ENCODE peak calls at places on chromosomes 6 and 20, in four cellular contexts. One of them, this sample, is unnamed.
A peak's percentile ranks its signal among the peaks of the same experiment; 100 is the strongest.

GRCh38 chr20:53202781-53203180 is 230.6 kb downstream of the TSHZ2 start:
- DNase-seq in GM12878: no peak
- DNase-seq in SK-N-SH: no peak
- DNase-seq in K562: no peak
- DNase-seq in this sample: no peak

GRCh38 chr20:53654932-53655674 is 61.5 kb upstream of the ZNF217 start:
- DNase-seq in GM12878: no peak
- DNase-seq in SK-N-SH: no peak
- DNase-seq in K562: no peak
- DNase-seq in this sample: no peak

GRCh38 chr6:89079611-89080213 is 839 bp upstream of the PNRC1 start:
- DNase-seq in GM12878: no peak
- DNase-seq in SK-N-SH: peak; percentile 29
- DNase-seq in K562: no peak
- DNase-seq in this sample: no peak

GRCh38 chr6:169529931-169530761 is 171.7 kb downstream of the WDR27 start:
- DNase-seq in GM12878: no peak
- DNase-seq in SK-N-SH: no peak
- DNase-seq in K562: no peak
- DNase-seq in this sample: no peak

GRCh38 chr20:653110-653589 is at the start of gene SRXN1:
- DNase-seq in GM12878: peak; percentile 30
- DNase-seq in SK-N-SH: peak; percentile 97
- DNase-seq in K562: peak; percentile 86
- DNase-seq in this sample: peak; percentile 58

GRCh38 chr6:149965191-149966020 is 1.7 kb downstream of the ULBP1 start:
- DNase-seq in GM12878: no peak
- DNase-seq in SK-N-SH: peak; percentile 54
- DNase-seq in K562: no peak
- DNase-seq in this sample: no peak

GRCh38 chr6:92507552-92507951 is 911.8 kb downstream of the EPHA7 start:
- DNase-seq in GM12878: no peak
- DNase-seq in SK-N-SH: no peak
- DNase-seq in K562: no peak
- DNase-seq in this sample: no peak

GRCh38 chr20:50271674-50272412 is 81.2 kb downstream of the CEBPB start:
- DNase-seq in GM12878: no peak
- DNase-seq in SK-N-SH: no peak
- DNase-seq in K562: no peak
- DNase-seq in this sample: no peak

GRCh38 chr6:116881236-116881635 is 4.2 kb downstream of the RFX6 start:
- DNase-seq in GM12878: no peak
- DNase-seq in SK-N-SH: no peak
- DNase-seq in K562: no peak
- DNase-seq in this sample: no peak

GRCh38 chr6:31402324-31403282 is 792 bp upstream of the MICA start:
- DNase-seq in GM12878: no peak
- DNase-seq in SK-N-SH: no peak
- DNase-seq in K562: no peak
- DNase-seq in this sample: no peak

GRCh38 chr6:20757761-20758160 is 223.5 kb downstream of the CDKAL1 start:
- DNase-seq in GM12878: no peak
- DNase-seq in SK-N-SH: no peak
- DNase-seq in K562: no peak
- DNase-seq in this sample: no peak

GRCh38 chr6:32086661-32087573 is 22.2 kb downstream of the TNXB start:
- DNase-seq in GM12878: peak; percentile 63
- DNase-seq in SK-N-SH: no peak
- DNase-seq in K562: no peak
- DNase-seq in this sample: no peak

GRCh38 chr6:13113956-13114593 is 214.3 kb downstream of the TBC1D7 start:
- DNase-seq in GM12878: no peak
- DNase-seq in SK-N-SH: peak; percentile 9
- DNase-seq in K562: no peak
- DNase-seq in this sample: no peak

GRCh38 chr6:169803816-169804340 is 52.5 kb downstream of the ERMARD start:
- DNase-seq in GM12878: no peak
- DNase-seq in SK-N-SH: no peak
- DNase-seq in K562: no peak
- DNase-seq in this sample: peak; percentile 22

GRCh38 chr6:64023693-64024092 is 388.1 kb downstream of the PHF3 start:
- DNase-seq in GM12878: no peak
- DNase-seq in SK-N-SH: no peak
- DNase-seq in K562: no peak
- DNase-seq in this sample: no peak

GRCh38 chr6:22601941-22602340 is 32.6 kb downstream of the HDGFL1 start:
- DNase-seq in GM12878: no peak
- DNase-seq in SK-N-SH: no peak
- DNase-seq in K562: no peak
- DNase-seq in this sample: no peak

GRCh38 chr20:57653546-57653900 is 33.3 kb upstream of the ZBP1 start:
- DNase-seq in GM12878: no peak
- DNase-seq in SK-N-SH: peak; percentile 14
- DNase-seq in K562: no peak
- DNase-seq in this sample: no peak

GRCh38 chr20:47027042-47027441 is 132.4 kb downstream of the EYA2 start:
- DNase-seq in GM12878: no peak
- DNase-seq in SK-N-SH: no peak
- DNase-seq in K562: no peak
- DNase-seq in this sample: no peak

GRCh38 chr6:37724530-37725220 is 27.0 kb upstream of the MDGA1 start:
- DNase-seq in GM12878: no peak
- DNase-seq in SK-N-SH: no peak
- DNase-seq in K562: no peak
- DNase-seq in this sample: no peak

GRCh38 chr6:166969390-166970002 is 13.1 kb upstream of the RNASET2 start:
- DNase-seq in GM12878: no peak
- DNase-seq in SK-N-SH: peak; percentile 53
- DNase-seq in K562: no peak
- DNase-seq in this sample: no peak

GRCh38 chr20:44901972-44902371 is 7.9 kb upstream of the PABPC1L start:
- DNase-seq in GM12878: no peak
- DNase-seq in SK-N-SH: no peak
- DNase-seq in K562: no peak
- DNase-seq in this sample: no peak

GRCh38 chr6:89895273-89895874 is 1.1 kb downstream of the GJA10 start:
- DNase-seq in GM12878: no peak
- DNase-seq in SK-N-SH: peak; percentile 31
- DNase-seq in K562: no peak
- DNase-seq in this sample: no peak

GRCh38 chr6:158876886-158877285 is 57.7 kb upstream of the EZR start:
- DNase-seq in GM12878: no peak
- DNase-seq in SK-N-SH: no peak
- DNase-seq in K562: no peak
- DNase-seq in this sample: no peak

GRCh38 chr6:162147805-162148204 is 579.8 kb downstream of the PRKN start:
- DNase-seq in GM12878: no peak
- DNase-seq in SK-N-SH: no peak
- DNase-seq in K562: no peak
- DNase-seq in this sample: no peak

GRCh38 chr6:141634269-141634668 is 498.5 kb upstream of the GJE1 start:
- DNase-seq in GM12878: no peak
- DNase-seq in SK-N-SH: no peak
- DNase-seq in K562: no peak
- DNase-seq in this sample: no peak

GRCh38 chr6:148998704-148999103 is 251.9 kb downstream of the UST start:
- DNase-seq in GM12878: no peak
- DNase-seq in SK-N-SH: no peak
- DNase-seq in K562: no peak
- DNase-seq in this sample: peak; percentile 20

GRCh38 chr20:62602550-62602949 is 39.8 kb upstream of the SLCO4A1 start:
- DNase-seq in GM12878: no peak
- DNase-seq in SK-N-SH: no peak
- DNase-seq in K562: peak; percentile 69
- DNase-seq in this sample: no peak

GRCh38 chr6:26521485-26522391 is 16.4 kb upstream of the HMGN4 start:
- DNase-seq in GM12878: no peak
- DNase-seq in SK-N-SH: peak; percentile 73
- DNase-seq in K562: peak; percentile 87
- DNase-seq in this sample: no peak

GRCh38 chr6:34555328-34555727 is 801 bp downstream of the SPDEF start:
- DNase-seq in GM12878: no peak
- DNase-seq in SK-N-SH: no peak
- DNase-seq in K562: no peak
- DNase-seq in this sample: no peak

GRCh38 chr6:14310955-14311354 is 193.4 kb downstream of the CD83 start:
- DNase-seq in GM12878: no peak
- DNase-seq in SK-N-SH: no peak
- DNase-seq in K562: no peak
- DNase-seq in this sample: no peak

GRCh38 chr20:51542033-51542893 is at the start of gene NFATC2:
- DNase-seq in GM12878: no peak
- DNase-seq in SK-N-SH: peak; percentile 90
- DNase-seq in K562: peak; percentile 99
- DNase-seq in this sample: peak; percentile 23

GRCh38 chr6:57246307-57246706 is 24.2 kb upstream of the RAB23 start:
- DNase-seq in GM12878: no peak
- DNase-seq in SK-N-SH: no peak
- DNase-seq in K562: no peak
- DNase-seq in this sample: no peak

GRCh38 chr6:14165091-14165490 is 47.5 kb downstream of the CD83 start:
- DNase-seq in GM12878: no peak
- DNase-seq in SK-N-SH: no peak
- DNase-seq in K562: no peak
- DNase-seq in this sample: no peak

GRCh38 chr6:16769131-16769985 is 8.1 kb upstream of the ATXN1 start:
- DNase-seq in GM12878: no peak
- DNase-seq in SK-N-SH: no peak
- DNase-seq in K562: peak; percentile 35
- DNase-seq in this sample: no peak
- TF ChIP-seq TAF1 in GM12878: no peak
- TF ChIP-seq TAF1 in SK-N-SH: no peak
- TF ChIP-seq TAF1 in K562: no peak
- TF ChIP-seq TAF1 in this sample: no peak

GRCh38 chr6:48471326-48471725 is 360.3 kb upstream of the PTCHD4 start:
- DNase-seq in GM12878: no peak
- DNase-seq in SK-N-SH: no peak
- DNase-seq in K562: no peak
- DNase-seq in this sample: no peak

GRCh38 chr6:48474136-48474535 is 363.1 kb upstream of the PTCHD4 start:
- DNase-seq in GM12878: no peak
- DNase-seq in SK-N-SH: no peak
- DNase-seq in K562: no peak
- DNase-seq in this sample: no peak

GRCh38 chr6:48472535-48472934 is 361.5 kb upstream of the PTCHD4 start:
- DNase-seq in GM12878: no peak
- DNase-seq in SK-N-SH: no peak
- DNase-seq in K562: no peak
- DNase-seq in this sample: no peak

GRCh38 chr6:48474764-48475674 is 364.0 kb upstream of the PTCHD4 start:
- DNase-seq in GM12878: no peak
- DNase-seq in SK-N-SH: no peak
- DNase-seq in K562: no peak
- DNase-seq in this sample: no peak

DNA sequence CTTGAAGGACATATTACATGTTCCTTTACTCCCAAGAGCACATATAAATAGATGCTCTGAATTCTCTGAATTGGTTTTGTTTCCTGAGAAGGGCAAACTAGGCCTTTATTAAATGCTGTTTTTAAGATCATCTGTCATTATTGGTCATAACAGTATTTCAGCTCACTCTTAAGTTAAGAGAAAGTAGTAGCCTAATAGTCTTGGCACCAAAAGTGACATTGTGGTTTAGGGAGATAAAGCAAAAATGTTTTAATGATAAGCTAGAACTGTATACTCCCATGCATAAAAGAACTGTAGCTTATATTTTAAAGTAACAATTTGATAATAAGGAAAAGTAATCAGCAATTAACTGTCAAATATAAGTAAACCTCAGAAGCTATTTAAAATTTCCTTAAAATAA is 361.1 kb upstream of the PTCHD4 start:
- DNase-seq in GM12878: no peak
- DNase-seq in SK-N-SH: no peak
- DNase-seq in K562: no peak
- DNase-seq in this sample: no peak
- TF ChIP-seq MAX in GM12878: no peak
- TF ChIP-seq MAX in SK-N-SH: no peak
- TF ChIP-seq MAX in K562: no peak
- TF ChIP-seq MAX in this sample: no peak

DNA sequence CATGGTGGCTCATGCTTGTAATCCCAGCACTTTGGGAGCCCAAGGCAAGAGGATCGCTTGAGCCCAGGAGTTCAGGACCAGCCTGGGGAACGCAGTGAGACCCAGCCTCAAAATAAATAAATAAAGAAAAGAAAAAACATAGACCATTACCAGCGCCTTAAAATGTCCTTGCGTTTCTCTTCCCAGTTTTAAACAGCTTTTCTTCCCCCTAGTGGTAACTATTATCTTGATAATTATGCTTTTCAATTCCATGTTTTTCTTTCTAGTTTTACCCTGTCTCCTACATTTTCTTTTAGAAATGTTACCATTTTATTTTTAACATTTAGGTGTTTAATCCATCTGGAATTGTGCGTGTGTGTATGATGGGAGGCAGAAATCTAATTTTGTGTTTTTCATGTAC is 24.4 kb downstream of the DNAH8 start:
- DNase-seq in GM12878: no peak
- DNase-seq in SK-N-SH: no peak
- DNase-seq in K562: no peak
- DNase-seq in this sample: no peak
- TF ChIP-seq TAF1 in GM12878: no peak
- TF ChIP-seq TAF1 in SK-N-SH: no peak
- TF ChIP-seq TAF1 in K562: no peak
- TF ChIP-seq TAF1 in this sample: no peak

DNA sequence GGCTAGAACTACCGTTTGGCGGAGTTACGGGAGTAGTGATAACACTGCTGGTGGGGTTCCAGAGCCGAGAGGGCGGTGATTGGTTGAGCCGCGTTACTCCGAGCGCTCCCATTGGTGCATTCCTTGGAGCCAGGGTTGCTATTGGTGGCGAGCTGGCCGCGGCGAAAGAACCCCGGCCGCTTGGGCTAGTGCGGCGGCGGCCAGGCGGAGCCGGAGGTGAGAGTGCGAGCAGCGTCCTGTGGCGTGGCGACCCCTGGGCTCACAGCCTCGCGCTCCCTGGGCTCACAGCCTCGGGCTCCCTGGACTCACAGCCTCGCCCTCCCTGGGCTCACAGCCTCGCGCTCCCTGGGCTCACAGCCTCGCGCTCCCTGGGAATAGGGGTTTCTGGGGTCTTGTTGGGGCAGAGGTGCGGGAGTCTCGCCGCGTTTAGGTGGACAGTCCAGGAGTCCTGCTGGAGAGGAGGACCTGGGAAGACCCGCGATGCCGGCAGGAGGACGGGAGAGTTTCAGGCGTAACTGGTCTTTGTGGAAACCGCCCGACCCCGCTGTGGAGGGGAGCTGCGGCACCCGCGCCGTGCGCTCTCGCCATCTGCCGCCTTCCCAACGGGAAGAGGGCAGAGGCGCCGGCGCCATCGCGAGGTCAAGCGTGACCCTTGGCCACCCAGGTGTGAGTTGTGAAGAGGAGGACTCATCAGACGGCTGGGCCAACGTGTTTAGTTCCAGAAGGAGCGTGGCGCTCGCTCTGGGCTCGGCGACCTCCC is 12.2 kb downstream of the PRDM13 start:
- DNase-seq in GM12878: no peak
- DNase-seq in SK-N-SH: peak; percentile 70
- DNase-seq in K562: no peak
- DNase-seq in this sample: no peak
- TF ChIP-seq MAX in GM12878: no peak
- TF ChIP-seq MAX in SK-N-SH: no peak
- TF ChIP-seq MAX in K562: no peak
- TF ChIP-seq MAX in this sample: peak; percentile 85

GRCh38 chr6:3235969-3236368 is 8.5 kb upstream of the TUBB2B start:
- DNase-seq in GM12878: no peak
- DNase-seq in SK-N-SH: no peak
- DNase-seq in K562: no peak
- DNase-seq in this sample: no peak
- TF ChIP-seq TAF1 in GM12878: no peak
- TF ChIP-seq TAF1 in SK-N-SH: no peak
- TF ChIP-seq TAF1 in K562: no peak
- TF ChIP-seq TAF1 in this sample: no peak